ENCODE peak calls at places on chromosome 5, in ten cellular contexts. N is hepatocyte, H is aorta, O is A549, P is K562, X is ovary, M is GM23248, A is heart left ventricle, J is neuronal stem cell, Y is gastrocnemius medialis. G is an unnamed sample.

GRCh38 chr5:116557669-116558271 is 16.9 kb downstream of the SEMA6A start:
- DNase-seq in M (peak; percentile 41), H (no peak), X (no peak), A (no peak), O (peak; percentile 17), N (no peak), J (no peak), P (peak; percentile 28), Y (no peak), G (no peak)

GRCh38 chr5:132266836-132267160 is 9.3 kb downstream of the PDLIM4 start:
- DNase-seq in O (no peak), J (no peak), H (no peak), M (no peak), P (no peak), Y (no peak), X (no peak), N (no peak), A (no peak), G (no peak)

GRCh38 chr5:181054871-181055494 is 14.9 kb downstream of the BTNL9 start:
- DNase-seq in N (no peak), Y (no peak), H (no peak), M (no peak), O (no peak), P (peak; percentile 81), X (no peak), A (no peak), J (no peak), G (no peak)

GRCh38 chr5:53099546-53099945 is 10.0 kb downstream of the MOCS2 start:
- DNase-seq in A (no peak), Y (no peak), N (peak; percentile 11), P (no peak), J (no peak), O (no peak), X (no peak), M (peak; percentile 13), H (no peak), G (no peak)

GRCh38 chr5:172051643-172052362 is 45.4 kb upstream of the FBXW11 start:
- DNase-seq in P (peak; percentile 45), O (no peak), A (no peak), X (no peak), J (no peak), H (no peak), M (peak; percentile 39), N (no peak), Y (no peak), G (no peak)

GRCh38 chr5:103526164-103526915 is 36.2 kb downstream of the NUDT12 start:
- DNase-seq in Y (no peak), A (no peak), P (peak; percentile 36), M (peak; percentile 88), H (peak; percentile 28), N (no peak), J (no peak), O (no peak), X (no peak), G (no peak)

GRCh38 chr5:111197523-111197922 is 26.7 kb upstream of the CAMK4 start:
- DNase-seq in Y (no peak), M (peak; percentile 9), N (peak; percentile 41), J (no peak), A (no peak), X (no peak), H (no peak), O (no peak), P (peak; percentile 12), G (no peak)

GRCh38 chr5:60076746-60077145 is 183.2 kb upstream of the PDE4D start:
- DNase-seq in O (no peak), A (no peak), Y (no peak), X (no peak), M (no peak), N (no peak), H (no peak), P (no peak), J (no peak), G (peak; percentile 5)

GRCh38 chr5:31678180-31678579 is 39.2 kb downstream of the PDZD2 start:
- DNase-seq in P (no peak), X (peak; percentile 53), M (no peak), J (no peak), O (no peak), H (no peak), N (no peak), Y (peak; percentile 27), A (peak; percentile 28), G (peak; percentile 76)

GRCh38 chr5:31680528-31680927 is 41.6 kb downstream of the PDZD2 start:
- DNase-seq in P (no peak), N (no peak), M (no peak), A (peak; percentile 72), J (no peak), Y (no peak), X (peak; percentile 53), H (no peak), O (no peak), G (peak; percentile 64)

GRCh38 chr5:31688515-31689092 is 49.7 kb downstream of the PDZD2 start:
- DNase-seq in Y (no peak), A (peak; percentile 51), P (no peak), X (no peak), M (no peak), N (no peak), H (no peak), J (no peak), O (no peak), G (no peak)

GRCh38 chr5:31682847-31683246 is 43.9 kb downstream of the PDZD2 start:
- DNase-seq in P (no peak), J (no peak), O (no peak), A (no peak), Y (no peak), M (no peak), N (no peak), H (no peak), X (no peak), G (no peak)
- H3K27ac ChIP-seq in P (no peak overlapping the region), J (no peak overlapping the region), O (no peak overlapping the region), A (no peak overlapping the region), Y (no peak overlapping the region), M (no peak overlapping the region), N (no peak overlapping the region), H (no peak overlapping the region), X (no peak overlapping the region), G (no peak overlapping the region)

GRCh38 chr5:158045696-158046095 is 186.8 kb upstream of the CLINT1 start:
- DNase-seq in O (no peak), P (no peak), X (no peak), N (no peak), H (no peak), A (no peak), Y (no peak), M (no peak), J (no peak), G (no peak)

GRCh38 chr5:158039441-158039840 is 180.5 kb upstream of the CLINT1 start:
- DNase-seq in J (no peak), H (no peak), Y (no peak), A (no peak), P (no peak), O (no peak), M (no peak), N (no peak), X (no peak), G (no peak)

DNA sequence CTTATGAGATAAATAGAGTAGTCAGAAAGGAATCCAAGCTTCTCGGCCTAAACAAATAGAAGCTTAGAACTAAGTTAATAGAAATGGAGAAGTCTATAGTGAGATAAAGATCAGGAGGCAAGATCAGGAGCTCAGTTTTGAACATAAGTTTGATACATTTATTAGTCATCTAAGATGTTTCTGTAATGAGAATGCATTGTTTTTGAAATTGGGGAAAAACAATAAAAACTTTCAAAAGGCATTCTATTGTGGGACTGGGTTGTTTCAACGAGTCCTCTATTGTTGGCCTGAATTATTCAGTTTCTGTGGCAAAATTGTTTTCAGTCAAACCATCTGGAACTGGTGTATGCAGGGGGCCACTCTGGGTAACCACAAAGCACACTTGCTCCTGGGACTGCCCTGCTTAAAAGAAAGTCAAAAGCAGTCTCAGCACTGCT is 181.0 kb upstream of the CLINT1 start:
- DNase-seq in N (no peak), M (peak; percentile 54), Y (no peak), O (no peak), P (no peak), J (no peak), X (no peak), H (no peak), A (no peak), G (no peak)
- H3K4me1 ChIP-seq in N (no peaks in the 10 kb centered on the region), M (peaks cover 10% of the 10 kb centered on the region), Y (no peaks in the 10 kb centered on the region), O (no peaks in the 10 kb centered on the region), P (no peaks in the 10 kb centered on the region), J (no peaks in the 10 kb centered on the region), X (peaks cover 1% of the 10 kb centered on the region), H (no peaks in the 10 kb centered on the region), A (no peaks in the 10 kb centered on the region), G (no peaks in the 10 kb centered on the region)

DNA sequence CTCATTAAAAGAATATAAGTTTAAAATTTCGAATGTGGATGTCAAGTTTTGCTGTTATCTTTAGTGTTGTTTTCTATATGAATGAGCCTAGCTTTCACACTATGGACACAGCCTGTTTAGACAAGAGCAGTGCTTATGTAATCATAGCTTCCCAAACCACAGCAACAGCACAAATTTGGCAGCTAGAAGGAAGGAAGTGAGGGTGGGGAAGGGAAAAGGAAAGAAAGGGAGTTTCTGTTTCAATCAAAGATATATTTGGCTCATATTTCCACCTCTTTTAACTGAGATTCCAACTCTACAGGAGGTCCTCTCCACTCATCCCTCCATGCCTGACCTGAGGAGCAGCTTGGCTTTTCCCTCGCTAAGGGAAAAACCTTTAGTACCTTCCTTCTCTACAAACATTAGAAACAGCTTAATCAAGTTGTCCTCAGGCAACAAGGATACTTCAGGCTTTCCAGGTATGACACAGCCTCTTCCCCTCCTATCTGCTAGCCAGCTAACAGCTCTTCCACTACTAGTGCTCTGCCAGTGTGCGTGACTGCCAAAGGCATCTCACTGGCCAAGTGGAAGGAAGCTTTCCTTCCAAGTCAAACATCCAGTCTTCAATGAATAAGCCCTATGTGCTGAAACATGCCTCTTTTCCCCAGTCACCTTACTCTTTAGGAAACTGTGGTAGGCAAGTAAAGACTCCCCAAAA is 268.6 kb upstream of the PTGER4 start:
- DNase-seq in H (no peak), Y (no peak), X (no peak), O (no peak), J (no peak), P (no peak), N (no peak), A (no peak), M (peak; percentile 37), G (peak; percentile 15)
- H3K27ac ChIP-seq in H (no peak overlapping the region), Y (peak overlapping the region; percentile 28), X (no peak overlapping the region), O (no peak overlapping the region), J (no peak overlapping the region), P (no peak overlapping the region), N (peak overlapping the region; percentile 36), A (peak overlapping the region; percentile 79), M (no peak overlapping the region), G (no peak overlapping the region)

GRCh38 chr5:109707531-109707930 is 17.8 kb downstream of the MAN2A1 start:
- DNase-seq in Y (no peak), M (no peak), O (no peak), N (no peak), P (peak; percentile 63), H (no peak), J (no peak), X (no peak), A (no peak), G (no peak)
- H3K4me1 ChIP-seq in Y (peaks cover 44% of the 10 kb centered on the region), M (peaks cover 8% of the 10 kb centered on the region), O (no peaks in the 10 kb centered on the region), N (peaks cover 18% of the 10 kb centered on the region), P (peaks cover 23% of the 10 kb centered on the region), H (peaks cover 24% of the 10 kb centered on the region), J (no peaks in the 10 kb centered on the region), X (no peaks in the 10 kb centered on the region), A (peaks cover 19% of the 10 kb centered on the region), G (peaks cover 45% of the 10 kb centered on the region)

G was measured in psoas muscle.